ENCODE peak calls at places on chromosomes 1 and 21, in nine cellular contexts. T is cardiac muscle cell, K is kidney epithelial cell, V is prostate gland, O is NB4, N is brain microvascular endothelial cell, E is OCI-LY7, I is fibroblast of the aortic adventitia, J is WERI-Rb-1. Z is an unnamed sample.

GRCh38 chr21:25818156-25818950 is 83.6 kb downstream of the GABPA start:
- DNase-seq in T (no peak), K (no peak), V (no peak), O (no peak), N (no peak), E (no peak), I (no peak), J (no peak), Z (no peak)

GRCh38 chr1:63405021-63405420 is 37.6 kb downstream of the ALG6 start:
- DNase-seq in T (no peak), K (no peak), V (no peak), O (no peak), N (no peak), E (no peak), I (no peak), J (peak; percentile 42), Z (no peak)

GRCh38 chr1:207049974-207050391 is 1.0 kb downstream of the YOD1 start:
- DNase-seq in T (peak; percentile 64), K (no peak), V (peak; percentile 67), O (peak; percentile 68), N (peak; percentile 55), E (peak; percentile 71), I (peak; percentile 66), J (peak; percentile 67), Z (peak; percentile 63)

GRCh38 chr1:91804546-91805023 is 81.4 kb downstream of the TGFBR3 start:
- DNase-seq in T (no peak), K (peak; percentile 70), V (no peak), O (peak; percentile 30), N (peak; percentile 38), E (no peak), I (no peak), J (no peak), Z (peak; percentile 92)

GRCh38 chr1:41731631-41732030 is 187.1 kb downstream of the HIVEP3 start:
- DNase-seq in T (no peak), K (no peak), V (no peak), O (no peak), N (no peak), E (no peak), I (peak; percentile 7), J (no peak), Z (no peak)

GRCh38 chr1:34415140-34415539 is 238.4 kb downstream of the C1orf94 start:
- DNase-seq in T (no peak), K (no peak), V (no peak), O (no peak), N (no peak), E (no peak), I (no peak), J (no peak), Z (no peak)

GRCh38 chr1:100147875-100148274 is 14.9 kb downstream of the TRMT13 start:
- DNase-seq in T (no peak), K (no peak), V (no peak), O (no peak), N (no peak), E (no peak), I (no peak), J (no peak), Z (no peak)

GRCh38 chr1:217569021-217569420 is 61.9 kb downstream of the GPATCH2 start:
- DNase-seq in T (no peak), K (no peak), V (no peak), O (no peak), N (no peak), E (no peak), I (peak; percentile 7), J (no peak), Z (peak; percentile 63)

GRCh38 chr1:156848461-156849150 is 10.3 kb downstream of the INSRR start:
- DNase-seq in T (peak; percentile 32), K (no peak), V (peak; percentile 8), O (no peak), N (no peak), E (no peak), I (no peak), J (no peak), Z (no peak)

GRCh38 chr1:45423907-45424678 is 66.9 kb downstream of the TESK2 start:
- DNase-seq in T (no peak), K (no peak), V (no peak), O (no peak), N (no peak), E (no peak), I (no peak), J (no peak), Z (no peak)

GRCh38 chr1:155082301-155082940 is 3.8 kb downstream of the EFNA3 start:
- DNase-seq in T (peak; percentile 23), K (no peak), V (no peak), O (no peak), N (no peak), E (no peak), I (no peak), J (peak; percentile 67), Z (no peak)

GRCh38 chr1:155085504-155086181 is 7.0 kb downstream of the EFNA3 start:
- DNase-seq in T (peak; percentile 33), K (no peak), V (peak; percentile 64), O (peak; percentile 54), N (peak; percentile 22), E (peak; percentile 67), I (peak; percentile 20), J (peak; percentile 72), Z (peak; percentile 47)

GRCh38 chr1:155082941-155083541 is 4.4 kb downstream of the EFNA3 start:
- DNase-seq in T (no peak), K (no peak), V (peak; percentile 62), O (no peak), N (no peak), E (no peak), I (no peak), J (no peak), Z (no peak)

GRCh38 chr1:155084722-155085503 is 6.3 kb downstream of the EFNA3 start:
- DNase-seq in T (peak; percentile 95), K (peak; percentile 69), V (peak; percentile 93), O (peak; percentile 95), N (peak; percentile 88), E (peak; percentile 94), I (peak; percentile 93), J (peak; percentile 100), Z (peak; percentile 88)

GRCh38 chr1:155083865-155084721 is 5.5 kb downstream of the EFNA3 start:
- DNase-seq in T (peak; percentile 30), K (no peak), V (peak; percentile 60), O (peak; percentile 54), N (peak; percentile 18), E (peak; percentile 59), I (peak; percentile 40), J (peak; percentile 66), Z (peak; percentile 59)
- TF ChIP-seq CTCF in T (peak; percentile 32), K (no peak), V (no peak), O (peak; percentile 24), N (peak; percentile 40), E (peak; percentile 38), I (peak; percentile 12), J (peak; percentile 68), Z (peak; percentile 31)

DNA sequence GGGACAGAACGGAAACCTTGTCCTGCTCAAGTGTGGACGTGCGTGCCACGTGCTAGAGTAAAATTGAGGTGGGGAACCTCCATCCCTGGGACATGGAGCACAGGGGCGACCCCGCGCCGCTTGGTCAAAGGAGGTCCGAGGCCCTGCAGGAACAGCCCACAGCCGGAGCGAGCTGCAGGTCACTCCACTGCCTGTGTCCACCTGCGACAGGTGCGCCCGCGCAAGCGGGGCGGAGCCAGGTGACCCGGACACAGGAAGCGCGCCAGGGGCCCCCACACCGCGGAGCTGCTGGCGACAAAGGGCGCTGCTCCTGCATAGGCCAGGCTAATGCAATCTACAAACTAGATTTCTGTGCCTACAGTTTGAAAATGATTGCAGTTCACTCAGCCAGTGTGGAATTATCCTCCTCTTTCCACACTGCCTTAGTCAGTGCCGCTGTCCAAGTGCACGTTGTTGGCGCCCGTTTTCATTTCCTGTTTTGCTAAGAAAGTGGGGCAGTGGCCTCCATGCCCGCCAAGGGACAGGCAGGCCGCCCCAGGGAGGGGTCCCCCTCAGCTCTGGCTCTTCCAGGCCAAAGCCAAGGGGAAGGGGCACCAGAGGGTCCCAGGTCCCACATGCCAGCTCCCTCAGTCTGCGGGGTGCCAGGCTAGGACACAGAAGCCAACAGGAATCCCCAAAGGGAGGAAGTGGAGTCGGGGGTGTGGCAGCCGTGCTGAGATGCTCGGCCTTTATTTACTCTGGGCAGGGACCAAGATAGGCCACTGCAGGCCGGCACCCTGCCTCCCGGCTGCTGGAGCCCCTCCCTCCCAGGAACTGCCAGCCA is 4.3 kb upstream of the NADK start:
- DNase-seq in T (peak; percentile 18), K (no peak), V (peak; percentile 83), O (peak; percentile 66), N (no peak), E (peak; percentile 60), I (peak; percentile 76), J (no peak), Z (peak; percentile 72)
- H3K4me3 ChIP-seq in T (peak overlapping the region; percentile 9), K (no peak overlapping the region), V (peak overlapping the region; percentile 6), O (no peak overlapping the region), N (peak overlapping the region; percentile 12), E (peak overlapping the region; percentile 34), I (peak overlapping the region; percentile 32), J (no peak overlapping the region), Z (no peak overlapping the region)

DNA sequence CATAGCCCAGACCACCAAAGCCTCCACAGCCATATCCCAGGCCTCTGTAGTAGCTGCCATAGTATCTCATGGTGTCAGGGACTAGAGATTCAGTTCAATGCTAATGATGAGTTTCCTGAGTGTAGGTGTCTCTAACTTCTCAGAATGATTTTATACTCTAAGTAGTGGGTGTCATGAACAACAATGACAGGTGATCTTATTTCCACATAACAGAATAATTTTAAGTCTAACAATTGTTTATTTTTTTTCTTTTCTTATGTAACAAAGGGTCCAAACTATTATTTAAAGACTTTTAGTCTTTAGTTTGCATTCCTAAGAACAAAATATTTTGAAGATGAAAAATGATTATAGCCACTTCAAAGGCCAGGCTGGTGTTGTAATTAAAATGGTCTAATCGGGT is at the start of gene KRTAP19-6:
- DNase-seq in T (no peak), K (no peak), V (no peak), O (no peak), N (no peak), E (no peak), I (no peak), J (no peak), Z (no peak)
- TF ChIP-seq CTCF in T (no peak), K (no peak), V (no peak), O (no peak), N (no peak), E (no peak), I (no peak), J (no peak), Z (no peak)

GRCh38 chr1:185816460-185816859 is 82.3 kb downstream of the HMCN1 start:
- DNase-seq in T (no peak), K (no peak), V (no peak), O (no peak), N (no peak), E (no peak), I (peak; percentile 73), J (no peak), Z (peak; percentile 96)

GRCh38 chr1:185824106-185824505 is 89.9 kb downstream of the HMCN1 start:
- DNase-seq in T (no peak), K (no peak), V (no peak), O (no peak), N (no peak), E (no peak), I (no peak), J (no peak), Z (peak; percentile 30)

GRCh38 chr1:185821612-185822385 is 87.6 kb downstream of the HMCN1 start:
- DNase-seq in T (no peak), K (no peak), V (no peak), O (peak; percentile 3), N (no peak), E (no peak), I (no peak), J (no peak), Z (no peak)

GRCh38 chr1:185823471-185823870 is 89.3 kb downstream of the HMCN1 start:
- DNase-seq in T (no peak), K (no peak), V (no peak), O (no peak), N (peak; percentile 46), E (no peak), I (peak; percentile 54), J (no peak), Z (peak; percentile 79)

GRCh38 chr1:185819798-185820197 is 85.6 kb downstream of the HMCN1 start:
- DNase-seq in T (no peak), K (no peak), V (no peak), O (no peak), N (no peak), E (no peak), I (no peak), J (no peak), Z (no peak)
- H3K4me3 ChIP-seq in T (no peak overlapping the region), K (no peak overlapping the region), V (no peak overlapping the region), O (no peak overlapping the region), N (no peak overlapping the region), E (no peak overlapping the region), I (no peak overlapping the region), J (no peak overlapping the region), Z (no peak overlapping the region)